ENCODE peak calls at places on chromosomes 16 and 17, in eight cellular contexts. L is iris pigment epithelial cell; W is NCI-H187; A is stimulated activated CD4-positive, alpha-beta T cell treated with anti-CD3 and anti-CD28 coated beads, Interleukin-4, amount 100 ng/mL, for 24 hours; E is HT1080; U is cardiac fibroblast; Z is thoracic aorta; F is AG04449. K is an unnamed sample.

GRCh38 chr16:13873835-13874438 is 46.0 kb upstream of the ERCC4 start:
- DNase-seq in L (peak), F (no peak), E (peak), A (no peak), Z (no peak), W (no peak), U (peak), K (no peak)

GRCh38 chr16:11674001-11674817 is 6.0 kb downstream of the SNN start:
- DNase-seq in E (no peak), F (no peak), A (no peak), W (no peak), U (no peak), L (no peak), Z (no peak), K (no peak)

GRCh38 chr16:69798466-69798865 is 36.3 kb downstream of the WWP2 start:
- DNase-seq in L (no peak), U (peak), Z (no peak), E (no peak), A (no peak), F (no peak), W (no peak), K (no peak)

GRCh38 chr16:30941600-30942420 is 7.1 kb upstream of the ORAI3 start:
- DNase-seq in Z (no peak), F (no peak), A (peak), U (peak), L (peak), W (no peak), E (peak), K (no peak)

GRCh38 chr17:7293131-7293557 is 1.3 kb downstream of the YBX2 start:
- DNase-seq in L (no peak), E (no peak), F (no peak), Z (no peak), W (no peak), U (peak), A (no peak), K (no peak)

GRCh38 chr17:17940451-17940911 is 31.7 kb downstream of the TOM1L2 start:
- DNase-seq in E (no peak), L (no peak), Z (no peak), U (peak), F (no peak), W (no peak), A (no peak), K (no peak)

GRCh38 chr16:28836761-28837064 is 9.4 kb downstream of the TUFM start:
- DNase-seq in U (no peak), E (no peak), A (no peak), L (no peak), F (no peak), Z (no peak), W (no peak), K (no peak)

GRCh38 chr17:14361945-14362508 is 61.1 kb downstream of the HS3ST3B1 start:
- DNase-seq in Z (no peak), F (no peak), W (no peak), A (no peak), U (no peak), L (no peak), E (no peak), K (no peak)

GRCh38 chr17:28227278-28228108 is 91.5 kb upstream of the TMEM97 start:
- DNase-seq in L (peak), E (no peak), U (peak), A (no peak), W (peak), Z (no peak), F (no peak), K (no peak)

GRCh38 chr17:69473801-69474170 is 59.3 kb downstream of the MAP2K6 start:
- DNase-seq in L (peak), E (no peak), Z (no peak), F (no peak), W (no peak), U (peak), A (no peak), K (no peak)

GRCh38 chr16:82660078-82660645 is 33.4 kb downstream of the CDH13 start:
- DNase-seq in E (no peak), F (no peak), U (peak), A (peak), L (peak), W (no peak), Z (no peak), K (no peak)

GRCh38 chr17:19533718-19534561 is at the start of gene SLC47A1:
- DNase-seq in Z (no peak), U (peak), W (no peak), L (peak), F (no peak), E (no peak), A (peak), K (no peak)

GRCh38 chr16:63841271-63841670 is 1280.6 kb downstream of the CDH11 start:
- DNase-seq in E (no peak), W (no peak), U (no peak), A (no peak), F (no peak), Z (no peak), L (no peak), K (no peak)

GRCh38 chr17:41777157-41777578 is 9.3 kb downstream of the JUP start:
- DNase-seq in L (peak), W (no peak), F (no peak), E (no peak), U (peak), A (no peak), Z (no peak), K (no peak)

GRCh38 chr17:57338257-57338919 is 82.1 kb downstream of the MSI2 start:
- DNase-seq in F (no peak), U (no peak), W (peak), L (no peak), A (no peak), E (no peak), Z (no peak), K (no peak)

GRCh38 chr16:1701216-1701878 is 4.6 kb upstream of the MAPK8IP3 start:
- DNase-seq in E (no peak), W (no peak), Z (no peak), U (no peak), L (no peak), A (no peak), F (no peak), K (no peak)

GRCh38 chr17:14268264-14268663 is 31.6 kb upstream of the CDRT15 start:
- DNase-seq in A (no peak), W (no peak), L (no peak), F (no peak), U (no peak), Z (no peak), E (peak), K (no peak)

GRCh38 chr16:58196898-58197313 is 1.0 kb downstream of the CSNK2A2 start:
- DNase-seq in Z (no peak), F (no peak), A (no peak), E (no peak), W (no peak), L (peak), U (peak), K (no peak)

GRCh38 chr17:74964988-74965622 is 7.5 kb downstream of the HID1 start:
- DNase-seq in W (no peak), Z (no peak), A (no peak), L (no peak), E (no peak), F (no peak), U (no peak), K (no peak)

GRCh38 chr16:48958681-48959080 is 323.0 kb downstream of the CBLN1 start:
- DNase-seq in F (no peak), E (no peak), L (no peak), U (no peak), Z (no peak), A (no peak), W (no peak), K (no peak)

GRCh38 chr17:66724581-66725341 is 110.2 kb upstream of the CACNG5 start:
- DNase-seq in F (peak), L (peak), A (no peak), W (no peak), U (peak), Z (no peak), E (no peak), K (no peak)